ENCODE peak calls at places on chromosome 2, in four cellular contexts. B, T, M and Z are unnamed samples.

GRCh38 chr2:190505696-190506095 is 28.8 kb downstream of the NEMP2 start:
- DNase-seq in B (no peak), T (no peak), M (no peak), Z (no peak)

GRCh38 chr2:128411431-128411830 is 92.8 kb upstream of the HS6ST1 start:
- DNase-seq in B (peak; percentile 16), T (peak; percentile 69), M (no peak), Z (no peak)

GRCh38 chr2:239296020-239296932 is 104.5 kb downstream of the HDAC4 start:
- DNase-seq in B (no peak), T (peak; percentile 55), M (peak; percentile 64), Z (no peak)

GRCh38 chr2:78351208-78351607 is 674.3 kb upstream of the REG3G start:
- DNase-seq in B (no peak), T (no peak), M (no peak), Z (no peak)

GRCh38 chr2:235073938-235074337 is 122.1 kb downstream of the SH3BP4 start:
- DNase-seq in B (no peak), T (no peak), M (no peak), Z (no peak)

GRCh38 chr2:2103320-2103719 is 227.8 kb downstream of the MYT1L start:
- DNase-seq in B (no peak), T (no peak), M (no peak), Z (no peak)

GRCh38 chr2:201835066-201835465 is 28.7 kb downstream of the CDK15 start:
- DNase-seq in B (no peak), T (no peak), M (no peak), Z (no peak)

GRCh38 chr2:45814951-45815621 is 163.6 kb downstream of the PRKCE start:
- DNase-seq in B (no peak), T (no peak), M (no peak), Z (no peak)

GRCh38 chr2:26652361-26653041 is 11.3 kb upstream of the CIB4 start:
- DNase-seq in B (no peak), T (no peak), M (peak; percentile 76), Z (no peak)

GRCh38 chr2:219672406-219672805 is 45.0 kb downstream of the SLC4A3 start:
- DNase-seq in B (no peak), T (no peak), M (no peak), Z (no peak)

GRCh38 chr2:224190871-224191270 is 151.8 kb upstream of the SERPINE2 start:
- DNase-seq in B (no peak), T (no peak), M (no peak), Z (no peak)

GRCh38 chr2:211822686-211823335 is 715.8 kb downstream of the ERBB4 start:
- DNase-seq in B (no peak), T (no peak), M (no peak), Z (no peak)

GRCh38 chr2:177241771-177242135 is 22.8 kb downstream of the NFE2L2 start:
- DNase-seq in B (no peak), T (no peak), M (no peak), Z (no peak)

DNA sequence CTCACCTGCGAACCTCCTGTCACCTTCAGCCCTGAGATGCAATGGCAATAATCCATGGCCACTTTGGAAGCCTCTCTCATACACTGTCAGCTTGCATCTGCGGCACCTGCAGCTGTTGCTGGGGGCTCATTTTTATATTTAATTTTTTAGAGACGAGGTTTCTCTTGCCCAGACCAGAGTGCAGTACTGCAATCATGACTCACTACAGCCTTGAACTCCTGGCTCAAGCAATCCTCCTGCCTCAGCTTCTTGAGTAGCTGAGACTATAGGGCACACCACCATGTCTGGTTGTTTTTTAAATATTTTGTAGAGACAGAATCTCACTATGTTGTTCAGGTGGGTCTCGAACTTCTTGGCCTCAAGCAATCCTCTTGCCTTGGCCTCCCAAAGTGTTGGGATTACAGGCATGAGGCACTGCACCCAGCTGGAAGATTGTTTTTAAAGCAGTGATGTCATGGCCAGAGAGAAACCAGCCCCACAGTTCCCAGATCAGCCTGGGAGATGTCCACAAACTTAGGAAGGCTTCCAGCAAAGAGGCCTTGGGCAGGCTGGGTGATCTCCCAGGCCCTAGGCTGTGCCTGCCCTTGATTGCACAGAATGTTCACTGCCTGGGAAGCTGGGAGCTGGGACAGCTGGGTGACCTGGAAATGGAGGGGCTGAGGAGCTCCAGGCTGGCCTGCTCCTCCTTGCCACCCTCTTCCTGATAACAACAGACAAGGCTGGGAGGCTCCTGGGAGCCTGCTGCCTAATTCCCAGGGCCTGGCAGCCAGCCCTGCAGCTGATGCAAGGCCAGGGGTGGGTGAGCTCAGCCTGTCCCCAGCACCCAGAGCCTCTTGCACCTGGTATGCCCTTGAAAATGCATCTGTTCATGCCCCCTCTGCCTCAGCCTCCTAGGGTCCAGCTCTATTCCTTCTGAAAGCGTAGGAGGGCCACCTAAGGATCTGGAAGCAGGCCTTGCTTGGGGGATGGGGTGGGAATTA is 27.1 kb downstream of the SH2D6 start:
- DNase-seq in B (no peak), T (peak; percentile 84), M (peak; percentile 88), Z (no peak)
- H3K4me3 ChIP-seq in B (no peak overlapping the region), T (no peak overlapping the region), M (no peak overlapping the region), Z (no peak overlapping the region)

GRCh38 chr2:138503087-138503442 is 1.5 kb downstream of the SPOPL start:
- DNase-seq in B (no peak), T (no peak), M (no peak), Z (no peak)

GRCh38 chr2:138504092-138504491 is 2.5 kb downstream of the SPOPL start:
- DNase-seq in B (no peak), T (no peak), M (no peak), Z (no peak)

GRCh38 chr2:138503652-138504051 is 2.1 kb downstream of the SPOPL start:
- DNase-seq in B (no peak), T (no peak), M (no peak), Z (no peak)

GRCh38 chr2:138502253-138503086 is 900 bp downstream of the SPOPL start:
- DNase-seq in B (no peak), T (no peak), M (no peak), Z (no peak)

DNA sequence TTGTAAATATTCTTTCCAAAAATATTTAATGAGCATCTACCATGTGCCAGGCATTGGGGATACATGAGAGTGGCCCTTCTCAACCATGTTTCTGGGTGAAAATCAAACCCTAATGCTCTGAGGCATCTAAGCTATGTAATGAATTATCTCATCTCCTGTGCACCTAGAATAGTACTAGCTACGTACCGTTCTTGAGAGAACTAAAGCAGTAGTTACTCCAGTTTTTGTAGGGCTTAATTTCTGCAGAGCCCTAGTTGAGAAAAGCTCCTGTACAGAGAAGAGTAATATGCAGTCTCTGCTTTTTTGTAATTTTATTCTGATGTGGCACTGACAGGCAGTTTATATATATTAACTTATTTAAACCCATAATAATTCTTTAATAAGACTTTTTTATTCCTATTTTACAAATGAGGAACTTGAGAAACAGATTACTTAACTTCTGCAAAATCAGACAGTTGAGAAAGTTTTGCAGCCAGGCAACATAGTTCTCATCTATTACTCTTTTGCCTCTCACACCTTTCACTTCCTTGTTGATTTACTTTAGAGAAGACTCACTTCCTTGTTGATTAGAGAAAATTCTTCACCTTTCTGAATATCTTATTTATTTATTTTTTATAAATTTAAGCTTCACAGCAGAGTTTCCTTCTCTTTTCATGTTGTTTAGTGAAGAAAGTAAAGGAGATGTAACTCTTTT is 3.1 kb downstream of the SPOPL start:
- DNase-seq in B (no peak), T (no peak), M (no peak), Z (no peak)
- H3K4me3 ChIP-seq in B (no peak overlapping the region), T (peak overlapping the region; percentile 29), M (no peak overlapping the region), Z (no peak overlapping the region)

DNA sequence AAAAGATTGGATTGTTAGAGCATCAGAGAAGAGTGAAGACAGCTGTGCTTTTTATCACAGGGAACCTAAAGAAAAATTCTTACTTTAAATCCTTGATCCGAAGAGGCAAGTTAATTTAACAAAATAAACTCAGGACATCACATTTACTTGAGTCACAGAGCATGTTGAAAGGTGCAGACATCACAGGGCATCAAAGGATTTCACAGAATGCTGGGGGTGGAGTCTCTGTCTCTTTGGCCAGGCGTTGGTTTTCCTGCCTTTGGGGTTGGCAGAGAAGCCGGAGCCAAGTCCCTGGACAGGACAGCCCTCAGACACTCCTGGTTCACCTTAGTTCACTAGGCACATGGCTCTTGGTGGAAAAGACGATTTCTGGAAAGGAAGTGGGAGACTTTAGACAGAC is 56.3 kb downstream of the SH3RF3 start:
- DNase-seq in B (no peak), T (no peak), M (peak; percentile 82), Z (no peak)
- H3K4me3 ChIP-seq in B (no peak overlapping the region), T (no peak overlapping the region), M (no peak overlapping the region), Z (no peak overlapping the region)

DNA sequence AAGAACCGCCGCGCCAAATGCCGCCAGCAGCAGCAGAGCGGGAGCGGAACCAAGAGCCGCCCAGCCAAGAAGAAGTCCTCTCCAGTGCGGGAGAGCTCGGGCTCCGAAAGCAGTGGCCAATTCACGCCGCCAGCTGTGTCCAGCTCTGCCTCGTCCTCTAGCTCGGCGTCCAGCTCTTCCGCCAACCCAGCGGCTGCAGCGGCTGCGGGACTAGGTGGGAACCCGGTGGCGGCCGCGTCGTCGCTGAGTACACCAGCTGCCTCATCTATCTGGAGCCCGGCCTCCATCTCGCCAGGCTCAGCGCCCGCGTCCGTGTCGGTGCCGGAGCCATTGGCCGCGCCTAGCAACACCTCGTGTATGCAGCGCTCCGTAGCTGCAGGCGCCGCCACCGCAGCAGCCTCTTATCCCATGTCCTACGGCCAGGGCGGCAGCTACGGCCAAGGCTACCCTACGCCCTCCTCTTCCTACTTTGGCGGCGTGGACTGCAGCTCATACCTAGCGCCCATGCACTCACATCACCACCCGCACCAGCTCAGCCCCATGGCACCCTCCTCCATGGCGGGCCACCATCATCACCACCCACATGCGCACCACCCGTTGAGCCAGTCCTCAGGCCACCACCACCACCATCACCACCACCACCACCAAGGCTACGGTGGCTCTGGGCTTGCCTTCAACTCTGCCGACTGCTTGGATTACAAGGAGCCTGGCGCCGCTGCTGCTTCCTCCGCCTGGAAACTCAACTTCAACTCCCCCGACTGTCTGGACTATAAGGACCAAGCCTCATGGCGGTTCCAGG is 5.1 kb downstream of the OTX1 start:
- DNase-seq in B (no peak), T (peak; percentile 78), M (peak; percentile 60), Z (no peak)
- H3K4me3 ChIP-seq in B (no peak overlapping the region), T (no peak overlapping the region), M (no peak overlapping the region), Z (no peak overlapping the region)

GRCh38 chr2:28592481-28592880 is 96.6 kb downstream of the PLB1 start:
- DNase-seq in B (no peak), T (no peak), M (peak; percentile 35), Z (no peak)
- H3K4me3 ChIP-seq in B (no peak overlapping the region), T (no peak overlapping the region), M (no peak overlapping the region), Z (no peak overlapping the region)